ENCODE peak calls at places on chromosomes 16 and 17, in eight cellular contexts. One of them, this sample, is unnamed.

GRCh38 chr16:24993722-24994686 is 21.2 kb downstream of the ARHGAP17 start:
- DNase-seq in fibroblast of lung: peak
- DNase-seq in H7: no peak
- DNase-seq in activated naive CD4-positive, alpha-beta T cell: no peak
- DNase-seq in cerebellar cortex: no peak
- DNase-seq in nephron progenitor cell: no peak
- DNase-seq in mucosa of gallbladder: no peak
- DNase-seq in progenitor cell of endocrine pancreas: no peak
- DNase-seq in this sample: no peak

GRCh38 chr16:72825912-72826621 is 221.9 kb downstream of the ZFHX3 start:
- DNase-seq in fibroblast of lung: no peak
- DNase-seq in H7: no peak
- DNase-seq in progenitor cell of endocrine pancreas: no peak
- DNase-seq in activated naive CD4-positive, alpha-beta T cell: no peak
- DNase-seq in cerebellar cortex: no peak
- DNase-seq in nephron progenitor cell: no peak
- DNase-seq in mucosa of gallbladder: no peak
- DNase-seq in this sample: no peak

GRCh38 chr17:50560931-50561750 is 626 bp downstream of the CACNA1G start:
- DNase-seq in activated naive CD4-positive, alpha-beta T cell: no peak
- DNase-seq in H7: peak
- DNase-seq in mucosa of gallbladder: no peak
- DNase-seq in nephron progenitor cell: peak
- DNase-seq in cerebellar cortex: no peak
- DNase-seq in progenitor cell of endocrine pancreas: no peak
- DNase-seq in fibroblast of lung: no peak
- DNase-seq in this sample: no peak

GRCh38 chr16:6725634-6726331 is 606.9 kb upstream of the RBFOX1 start:
- DNase-seq in nephron progenitor cell: no peak
- DNase-seq in activated naive CD4-positive, alpha-beta T cell: no peak
- DNase-seq in progenitor cell of endocrine pancreas: no peak
- DNase-seq in mucosa of gallbladder: no peak
- DNase-seq in cerebellar cortex: peak
- DNase-seq in H7: peak
- DNase-seq in fibroblast of lung: no peak
- DNase-seq in this sample: no peak

GRCh38 chr17:48054238-48055185 is 6.4 kb downstream of the NFE2L1 start:
- DNase-seq in cerebellar cortex: peak
- DNase-seq in nephron progenitor cell: peak
- DNase-seq in fibroblast of lung: peak
- DNase-seq in mucosa of gallbladder: peak
- DNase-seq in progenitor cell of endocrine pancreas: peak
- DNase-seq in H7: peak
- DNase-seq in activated naive CD4-positive, alpha-beta T cell: no peak
- DNase-seq in this sample: no peak

GRCh38 chr17:17937450-17937849 is 34.8 kb downstream of the TOM1L2 start:
- DNase-seq in mucosa of gallbladder: no peak
- DNase-seq in progenitor cell of endocrine pancreas: no peak
- DNase-seq in H7: no peak
- DNase-seq in cerebellar cortex: peak
- DNase-seq in nephron progenitor cell: no peak
- DNase-seq in fibroblast of lung: no peak
- DNase-seq in activated naive CD4-positive, alpha-beta T cell: no peak
- DNase-seq in this sample: no peak

GRCh38 chr17:1733047-1733357 is 8.5 kb downstream of the WDR81 start:
- DNase-seq in cerebellar cortex: no peak
- DNase-seq in nephron progenitor cell: no peak
- DNase-seq in progenitor cell of endocrine pancreas: no peak
- DNase-seq in activated naive CD4-positive, alpha-beta T cell: no peak
- DNase-seq in H7: no peak
- DNase-seq in mucosa of gallbladder: no peak
- DNase-seq in fibroblast of lung: no peak
- DNase-seq in this sample: no peak

GRCh38 chr16:80602894-80603293 is 62.1 kb downstream of the DYNLRB2 start:
- DNase-seq in fibroblast of lung: no peak
- DNase-seq in mucosa of gallbladder: no peak
- DNase-seq in nephron progenitor cell: no peak
- DNase-seq in progenitor cell of endocrine pancreas: no peak
- DNase-seq in H7: no peak
- DNase-seq in activated naive CD4-positive, alpha-beta T cell: no peak
- DNase-seq in cerebellar cortex: no peak
- DNase-seq in this sample: no peak

This sample was measured in Caco-2.